ENCODE peak calls at places on chromosomes 6 and 20, in eight cellular contexts. N is HCT116, V is IMR-90, E is heart left ventricle, F is body of pancreas, D is GM12878, G is gastrocnemius medialis, X is A549. B is an unnamed sample.

GRCh38 chr6:158655569-158656450 is 6.0 kb downstream of the SYTL3 start:
- ATAC-seq in N (no peak), V (peak; percentile 11), E (no peak), F (no peak), D (no peak), G (peak; percentile 25), X (peak; percentile 39), B (no peak)

GRCh38 chr6:43953794-43954310 is 173.4 kb downstream of the MRPL14 start:
- ATAC-seq in N (no peak), V (no peak), E (peak; percentile 50), F (no peak), D (peak; percentile 62), G (peak; percentile 67), X (no peak), B (no peak)

GRCh38 chr6:83417880-83418663 is 12.8 kb downstream of the ME1 start:
- ATAC-seq in N (peak; percentile 69), V (peak; percentile 93), E (no peak), F (peak; percentile 62), D (peak; percentile 76), G (peak; percentile 54), X (peak; percentile 90), B (peak; percentile 48)

GRCh38 chr6:26088344-26088743 is 1.1 kb downstream of the HFE start:
- ATAC-seq in N (peak; percentile 2), V (no peak), E (peak; percentile 91), F (peak; percentile 8), D (peak; percentile 32), G (peak; percentile 71), X (no peak), B (peak; percentile 47)

GRCh38 chr6:111865049-111865585 is 8.1 kb downstream of the FYN start:
- ATAC-seq in N (no peak), V (no peak), E (no peak), F (no peak), D (peak; percentile 61), G (no peak), X (no peak), B (no peak)

GRCh38 chr6:148854992-148855391 is 108.2 kb downstream of the UST start:
- ATAC-seq in N (no peak), V (no peak), E (no peak), F (no peak), D (no peak), G (no peak), X (no peak), B (no peak)

GRCh38 chr6:83071707-83072106 is 4.2 kb downstream of the DOP1A start:
- ATAC-seq in N (no peak), V (no peak), E (no peak), F (no peak), D (no peak), G (no peak), X (no peak), B (no peak)

GRCh38 chr6:124993327-124993726 is 31.1 kb downstream of the RNF217 start:
- ATAC-seq in N (no peak), V (no peak), E (no peak), F (no peak), D (no peak), G (no peak), X (no peak), B (no peak)

GRCh38 chr6:139282684-139283083 is 9.1 kb downstream of the TXLNB start:
- ATAC-seq in N (no peak), V (no peak), E (no peak), F (no peak), D (no peak), G (peak; percentile 17), X (no peak), B (no peak)

GRCh38 chr20:57435498-57436222 is 44.5 kb downstream of the RBM38 start:
- ATAC-seq in N (peak; percentile 90), V (no peak), E (no peak), F (peak; percentile 82), D (no peak), G (peak; percentile 33), X (no peak), B (no peak)

GRCh38 chr6:20129290-20130088 is 82.8 kb downstream of the MBOAT1 start:
- ATAC-seq in N (no peak), V (peak; percentile 67), E (no peak), F (no peak), D (no peak), G (no peak), X (no peak), B (no peak)

GRCh38 chr20:17960927-17961599 is 7.5 kb downstream of the SNX5 start:
- ATAC-seq in N (no peak), V (no peak), E (no peak), F (no peak), D (peak; percentile 24), G (peak; percentile 40), X (no peak), B (peak; percentile 75)

GRCh38 chr20:17957505-17958325 is 10.9 kb downstream of the SNX5 start:
- ATAC-seq in N (no peak), V (peak; percentile 21), E (no peak), F (no peak), D (no peak), G (no peak), X (no peak), B (peak; percentile 28)

GRCh38 chr20:17956099-17956685 is 12.4 kb downstream of the SNX5 start:
- ATAC-seq in N (no peak), V (no peak), E (no peak), F (no peak), D (peak; percentile 33), G (no peak), X (no peak), B (no peak)

GRCh38 chr20:17959257-17959627 is 9.4 kb downstream of the SNX5 start:
- ATAC-seq in N (no peak), V (no peak), E (no peak), F (no peak), D (peak; percentile 2), G (no peak), X (peak; percentile 9), B (no peak)

GRCh38 chr20:17958326-17959256 is 10.0 kb downstream of the SNX5 start:
- ATAC-seq in N (no peak), V (peak; percentile 11), E (peak; percentile 7), F (peak; percentile 61), D (peak; percentile 2), G (peak; percentile 38), X (peak; percentile 52), B (no peak)
- TF ChIP-seq POLR2A in N (no peak), V (no peak), E (no peak), F (no peak), D (no peak), G (no peak), X (no peak), B (no peak)

DNA sequence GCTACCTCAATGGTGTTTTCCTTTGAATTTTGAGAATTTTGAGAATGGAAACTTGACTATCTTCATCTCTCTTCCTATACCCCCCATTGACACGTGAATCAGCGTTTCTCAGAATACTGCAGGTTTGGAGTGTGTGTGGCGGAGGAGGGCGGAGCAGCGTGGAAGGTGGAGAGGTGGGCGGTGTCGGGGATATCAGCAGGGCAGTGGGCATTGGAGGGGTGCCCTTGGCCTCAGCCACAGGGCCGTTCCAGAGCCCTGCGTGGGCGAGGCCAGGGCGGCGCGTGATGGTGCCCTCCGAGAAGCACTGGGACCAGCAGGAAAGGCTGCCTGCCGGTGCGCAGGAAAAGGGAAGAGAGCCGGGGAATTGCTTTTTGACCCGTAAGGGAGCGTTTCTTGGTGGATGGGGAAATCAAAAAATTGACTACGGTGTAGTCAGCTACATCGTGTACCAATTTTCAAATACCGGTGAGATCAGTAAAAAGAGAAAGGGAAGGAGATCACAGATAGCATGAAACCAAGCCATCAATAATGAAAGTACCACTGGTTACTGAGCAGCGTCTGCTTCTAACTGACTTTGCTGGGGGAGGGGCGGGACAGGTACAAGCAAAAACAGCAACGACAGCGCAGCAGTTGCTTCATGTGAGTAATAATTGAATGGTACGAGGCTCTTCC is 82.7 kb upstream of the DUSP22 start:
- ATAC-seq in N (no peak), V (no peak), E (no peak), F (no peak), D (peak; percentile 95), G (no peak), X (no peak), B (no peak)
- H3K4me3 ChIP-seq in N (no peak overlapping the region), V (no peak overlapping the region), E (no peak overlapping the region), F (no peak overlapping the region), D (peak overlapping the region; percentile 28), G (no peak overlapping the region), X (no peak overlapping the region), B (no peak overlapping the region)

DNA sequence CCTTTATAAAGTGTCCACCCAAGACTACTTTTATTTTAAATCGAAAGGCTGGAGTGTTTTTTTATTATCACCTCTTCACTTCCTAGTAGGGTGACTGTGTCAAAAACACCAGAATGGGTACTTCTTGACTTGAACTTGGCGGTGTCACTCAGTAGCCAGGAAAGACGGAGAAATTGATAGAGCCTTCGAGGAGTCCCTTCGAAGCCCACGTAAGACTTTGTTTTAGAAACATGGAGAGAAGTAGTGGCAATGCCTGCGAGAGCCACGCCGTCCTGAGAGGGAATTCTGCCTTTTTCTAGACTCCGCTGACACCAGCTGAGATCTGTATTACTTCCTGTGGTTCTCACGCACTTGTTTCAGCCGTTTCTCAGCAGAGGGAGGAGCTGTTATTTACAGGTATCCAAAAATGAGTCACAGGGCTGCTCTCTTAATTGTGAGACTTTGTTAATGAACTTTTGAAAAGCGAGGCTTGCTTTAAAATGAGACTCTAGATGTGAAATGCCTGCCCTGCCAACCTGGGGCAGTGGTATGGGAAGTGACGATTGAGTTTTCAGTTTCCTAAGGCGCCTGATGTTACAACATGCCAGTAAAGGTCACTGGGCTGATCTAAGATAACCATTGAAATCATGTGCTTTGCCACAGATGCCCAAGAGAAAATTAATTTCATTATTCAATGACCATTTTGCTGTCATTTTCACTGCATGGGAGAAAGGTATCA is 852 bp downstream of the STX11 start:
- ATAC-seq in N (peak; percentile 21), V (no peak), E (no peak), F (peak; percentile 62), D (peak; percentile 62), G (peak; percentile 35), X (peak; percentile 6), B (peak; percentile 42)
- TF ChIP-seq POLR2A in N (no peak), V (no peak), E (no peak), F (no peak), D (peak; percentile 79), G (peak; percentile 31), X (no peak), B (no peak)

GRCh38 chr20:61113731-61114130 is 138.3 kb upstream of the CDH4 start:
- ATAC-seq in N (no peak), V (no peak), E (no peak), F (no peak), D (no peak), G (no peak), X (no peak), B (no peak)
- H3K4me3 ChIP-seq in N (no peak overlapping the region), V (no peak overlapping the region), E (no peak overlapping the region), F (no peak overlapping the region), D (no peak overlapping the region), G (no peak overlapping the region), X (no peak overlapping the region), B (no peak overlapping the region)